ENCODE peak calls at places on chromosome 7, in nine cellular contexts. Y is RWPE1, X is A549, I is body of pancreas, Z is mesenteric fat pad, D is iris pigment epithelial cell, Q is Calu3, S is HS-27A, N is EL. G is an unnamed sample.

GRCh38 chr7:142420554-142421362 is 162.9 kb upstream of the PRSS58 start:
- DNase-seq in Y (no peak), X (peak), I (no peak), Z (no peak), D (peak), Q (peak), S (no peak), N (peak), G (no peak)

GRCh38 chr7:33072471-33072870 is 9.9 kb upstream of the NT5C3A start:
- DNase-seq in Y (peak), X (no peak), I (no peak), Z (no peak), D (peak), Q (no peak), S (peak), N (peak), G (no peak)

GRCh38 chr7:27346531-27347260 is 104.1 kb downstream of the EVX1 start:
- DNase-seq in Y (peak), X (peak), I (peak), Z (no peak), D (peak), Q (peak), S (peak), N (peak), G (no peak)

GRCh38 chr7:153110606-153111005 is 351.1 kb downstream of the ACTR3B start:
- DNase-seq in Y (no peak), X (no peak), I (no peak), Z (no peak), D (no peak), Q (no peak), S (no peak), N (no peak), G (no peak)

GRCh38 chr7:2775785-2776184 is 68.3 kb downstream of the GNA12 start:
- DNase-seq in Y (no peak), X (no peak), I (no peak), Z (peak), D (no peak), Q (no peak), S (no peak), N (no peak), G (no peak)

GRCh38 chr7:15332962-15333361 is 228.9 kb downstream of the AGMO start:
- DNase-seq in Y (no peak), X (no peak), I (no peak), Z (no peak), D (no peak), Q (no peak), S (no peak), N (no peak), G (no peak)

GRCh38 chr7:120320218-120320961 is 47.4 kb downstream of the KCND2 start:
- DNase-seq in Y (no peak), X (no peak), I (no peak), Z (no peak), D (no peak), Q (no peak), S (no peak), N (no peak), G (peak)

GRCh38 chr7:123674399-123675091 is 18.9 kb downstream of the LMOD2 start:
- DNase-seq in Y (peak), X (no peak), I (no peak), Z (no peak), D (peak), Q (no peak), S (no peak), N (peak), G (no peak)

GRCh38 chr7:28433604-28434254 is 21.4 kb downstream of the CREB5 start:
- DNase-seq in Y (no peak), X (no peak), I (peak), Z (no peak), D (peak), Q (peak), S (no peak), N (peak), G (no peak)

GRCh38 chr7:78178319-78178718 is 379.7 kb downstream of the PHTF2 start:
- DNase-seq in Y (no peak), X (no peak), I (no peak), Z (no peak), D (peak), Q (no peak), S (no peak), N (peak), G (no peak)

GRCh38 chr7:45568536-45569289 is 5.5 kb upstream of the ADCY1 start:
- DNase-seq in Y (no peak), X (no peak), I (no peak), Z (no peak), D (no peak), Q (no peak), S (no peak), N (no peak), G (no peak)

GRCh38 chr7:118080947-118081346 is 103.0 kb upstream of the LSM8 start:
- DNase-seq in Y (peak), X (peak), I (no peak), Z (no peak), D (peak), Q (peak), S (peak), N (peak), G (no peak)

GRCh38 chr7:47291461-47292051 is 290.4 kb downstream of the TNS3 start:
- DNase-seq in Y (peak), X (peak), I (no peak), Z (peak), D (peak), Q (peak), S (peak), N (peak), G (peak)

GRCh38 chr7:112079671-112080070 is 126.5 kb downstream of the DOCK4 start:
- DNase-seq in Y (no peak), X (no peak), I (no peak), Z (no peak), D (peak), Q (no peak), S (no peak), N (peak), G (no peak)

GRCh38 chr7:117755136-117755535 is 118.1 kb downstream of the CTTNBP2 start:
- DNase-seq in Y (no peak), X (no peak), I (no peak), Z (no peak), D (no peak), Q (no peak), S (no peak), N (no peak), G (no peak)

GRCh38 chr7:37901890-37902524 is 14.6 kb downstream of the SFRP4 start:
- DNase-seq in Y (peak), X (no peak), I (no peak), Z (no peak), D (peak), Q (no peak), S (peak), N (peak), G (no peak)

GRCh38 chr7:147308539-147308938 is 1191.9 kb downstream of the CNTNAP2 start:
- DNase-seq in Y (no peak), X (no peak), I (no peak), Z (no peak), D (no peak), Q (no peak), S (no peak), N (peak), G (no peak)

GRCh38 chr7:111168182-111168581 is 77.3 kb downstream of the LRRN3 start:
- DNase-seq in Y (no peak), X (no peak), I (no peak), Z (no peak), D (peak), Q (no peak), S (no peak), N (no peak), G (no peak)

GRCh38 chr7:24978837-24979469 is 1.0 kb downstream of the OSBPL3 start:
- DNase-seq in Y (no peak), X (no peak), I (no peak), Z (no peak), D (no peak), Q (peak), S (no peak), N (no peak), G (no peak)

GRCh38 chr7:150401861-150402631 is 22.9 kb downstream of the ZNF775 start:
- DNase-seq in Y (no peak), X (no peak), I (no peak), Z (peak), D (no peak), Q (no peak), S (no peak), N (no peak), G (no peak)

GRCh38 chr7:22814261-22815208 is 8.1 kb downstream of the TOMM7 start:
- DNase-seq in Y (peak), X (peak), I (no peak), Z (no peak), D (peak), Q (no peak), S (no peak), N (peak), G (no peak)

GRCh38 chr7:47893238-47893637 is 55.0 kb downstream of the PKD1L1 start:
- DNase-seq in Y (no peak), X (peak), I (no peak), Z (no peak), D (no peak), Q (peak), S (no peak), N (no peak), G (no peak)

GRCh38 chr7:121343302-121343701 is 14.5 kb downstream of the WNT16 start:
- DNase-seq in Y (no peak), X (no peak), I (no peak), Z (no peak), D (peak), Q (no peak), S (no peak), N (no peak), G (no peak)

G was measured in glomerular endothelial cell.